ENCODE peak calls at places on chromosomes 3 and 15, in nine cellular contexts. One of them, this sample, is unnamed.

GRCh38 chr3:53658613-53659193 is 164.3 kb downstream of the CACNA1D start:
- DNase-seq in stimulated activated CD4-positive, alpha-beta T cell treated with anti-CD3 and anti-CD28 coated beads, Interleukin-1b, Interleukin-23, amount 100 ng/mL, for 1 hour: no peak
- DNase-seq in globus pallidus: no peak
- DNase-seq in BJ: no peak
- DNase-seq in germinal center: no peak
- DNase-seq in activated T-helper 1 cell treated with anti-CD3 and anti-CD28 coated beads, Interleukin-2, amount 50 U/mL, for 16 hours: no peak
- DNase-seq in CD4-positive, alpha-beta T cell: no peak
- DNase-seq in heart right ventricle: no peak
- DNase-seq in activated T-cell treated with anti-CD3 and anti-CD28 coated beads for 1 hour: no peak
- DNase-seq in this sample: no peak

GRCh38 chr15:65408370-65409283 is 14.1 kb downstream of the IGDCC4 start:
- DNase-seq in stimulated activated CD4-positive, alpha-beta T cell treated with anti-CD3 and anti-CD28 coated beads, Interleukin-1b, Interleukin-23, amount 100 ng/mL, for 1 hour: no peak
- DNase-seq in globus pallidus: no peak
- DNase-seq in BJ: no peak
- DNase-seq in germinal center: no peak
- DNase-seq in activated T-helper 1 cell treated with anti-CD3 and anti-CD28 coated beads, Interleukin-2, amount 50 U/mL, for 16 hours: no peak
- DNase-seq in CD4-positive, alpha-beta T cell: no peak
- DNase-seq in heart right ventricle: no peak
- DNase-seq in activated T-cell treated with anti-CD3 and anti-CD28 coated beads for 1 hour: no peak
- DNase-seq in this sample: no peak

GRCh38 chr3:11583638-11584046 is 60.1 kb downstream of the VGLL4 start:
- DNase-seq in stimulated activated CD4-positive, alpha-beta T cell treated with anti-CD3 and anti-CD28 coated beads, Interleukin-1b, Interleukin-23, amount 100 ng/mL, for 1 hour: no peak
- DNase-seq in globus pallidus: no peak
- DNase-seq in BJ: no peak
- DNase-seq in germinal center: no peak
- DNase-seq in activated T-helper 1 cell treated with anti-CD3 and anti-CD28 coated beads, Interleukin-2, amount 50 U/mL, for 16 hours: no peak
- DNase-seq in CD4-positive, alpha-beta T cell: no peak
- DNase-seq in heart right ventricle: no peak
- DNase-seq in activated T-cell treated with anti-CD3 and anti-CD28 coated beads for 1 hour: no peak
- DNase-seq in this sample: no peak

GRCh38 chr3:139524841-139525538 is 14.6 kb downstream of the RBP1 start:
- DNase-seq in stimulated activated CD4-positive, alpha-beta T cell treated with anti-CD3 and anti-CD28 coated beads, Interleukin-1b, Interleukin-23, amount 100 ng/mL, for 1 hour: no peak
- DNase-seq in globus pallidus: no peak
- DNase-seq in BJ: no peak
- DNase-seq in germinal center: no peak
- DNase-seq in activated T-helper 1 cell treated with anti-CD3 and anti-CD28 coated beads, Interleukin-2, amount 50 U/mL, for 16 hours: no peak
- DNase-seq in CD4-positive, alpha-beta T cell: no peak
- DNase-seq in heart right ventricle: no peak
- DNase-seq in activated T-cell treated with anti-CD3 and anti-CD28 coated beads for 1 hour: no peak
- DNase-seq in this sample: no peak

GRCh38 chr3:25696019-25696418 is 31.3 kb upstream of the TOP2B start:
- DNase-seq in stimulated activated CD4-positive, alpha-beta T cell treated with anti-CD3 and anti-CD28 coated beads, Interleukin-1b, Interleukin-23, amount 100 ng/mL, for 1 hour: no peak
- DNase-seq in globus pallidus: no peak
- DNase-seq in BJ: no peak
- DNase-seq in germinal center: no peak
- DNase-seq in activated T-helper 1 cell treated with anti-CD3 and anti-CD28 coated beads, Interleukin-2, amount 50 U/mL, for 16 hours: no peak
- DNase-seq in CD4-positive, alpha-beta T cell: no peak
- DNase-seq in heart right ventricle: no peak
- DNase-seq in activated T-cell treated with anti-CD3 and anti-CD28 coated beads for 1 hour: no peak
- DNase-seq in this sample: no peak

GRCh38 chr3:14166877-14167605 is 11.4 kb downstream of the XPC start:
- DNase-seq in stimulated activated CD4-positive, alpha-beta T cell treated with anti-CD3 and anti-CD28 coated beads, Interleukin-1b, Interleukin-23, amount 100 ng/mL, for 1 hour: no peak
- DNase-seq in globus pallidus: no peak
- DNase-seq in BJ: no peak
- DNase-seq in germinal center: no peak
- DNase-seq in activated T-helper 1 cell treated with anti-CD3 and anti-CD28 coated beads, Interleukin-2, amount 50 U/mL, for 16 hours: no peak
- DNase-seq in CD4-positive, alpha-beta T cell: no peak
- DNase-seq in heart right ventricle: no peak
- DNase-seq in activated T-cell treated with anti-CD3 and anti-CD28 coated beads for 1 hour: no peak
- DNase-seq in this sample: no peak

GRCh38 chr3:10419637-10420232 is 85.7 kb downstream of the ATP2B2 start:
- DNase-seq in stimulated activated CD4-positive, alpha-beta T cell treated with anti-CD3 and anti-CD28 coated beads, Interleukin-1b, Interleukin-23, amount 100 ng/mL, for 1 hour: no peak
- DNase-seq in globus pallidus: no peak
- DNase-seq in BJ: no peak
- DNase-seq in germinal center: no peak
- DNase-seq in activated T-helper 1 cell treated with anti-CD3 and anti-CD28 coated beads, Interleukin-2, amount 50 U/mL, for 16 hours: no peak
- DNase-seq in CD4-positive, alpha-beta T cell: peak; percentile 37
- DNase-seq in heart right ventricle: no peak
- DNase-seq in activated T-cell treated with anti-CD3 and anti-CD28 coated beads for 1 hour: peak; percentile 29
- DNase-seq in this sample: no peak

GRCh38 chr15:70967646-70968045 is 75.0 kb downstream of the LRRC49 start:
- DNase-seq in stimulated activated CD4-positive, alpha-beta T cell treated with anti-CD3 and anti-CD28 coated beads, Interleukin-1b, Interleukin-23, amount 100 ng/mL, for 1 hour: no peak
- DNase-seq in globus pallidus: no peak
- DNase-seq in BJ: no peak
- DNase-seq in germinal center: no peak
- DNase-seq in activated T-helper 1 cell treated with anti-CD3 and anti-CD28 coated beads, Interleukin-2, amount 50 U/mL, for 16 hours: no peak
- DNase-seq in CD4-positive, alpha-beta T cell: no peak
- DNase-seq in heart right ventricle: no peak
- DNase-seq in activated T-cell treated with anti-CD3 and anti-CD28 coated beads for 1 hour: no peak
- DNase-seq in this sample: no peak

GRCh38 chr3:8233938-8234337 is 267.7 kb upstream of the LMCD1 start:
- DNase-seq in stimulated activated CD4-positive, alpha-beta T cell treated with anti-CD3 and anti-CD28 coated beads, Interleukin-1b, Interleukin-23, amount 100 ng/mL, for 1 hour: no peak
- DNase-seq in globus pallidus: no peak
- DNase-seq in BJ: no peak
- DNase-seq in germinal center: no peak
- DNase-seq in activated T-helper 1 cell treated with anti-CD3 and anti-CD28 coated beads, Interleukin-2, amount 50 U/mL, for 16 hours: no peak
- DNase-seq in CD4-positive, alpha-beta T cell: no peak
- DNase-seq in heart right ventricle: no peak
- DNase-seq in activated T-cell treated with anti-CD3 and anti-CD28 coated beads for 1 hour: no peak
- DNase-seq in this sample: no peak

GRCh38 chr15:20344601-20345400 is 196.8 kb downstream of the GOLGA6L6 start:
- DNase-seq in stimulated activated CD4-positive, alpha-beta T cell treated with anti-CD3 and anti-CD28 coated beads, Interleukin-1b, Interleukin-23, amount 100 ng/mL, for 1 hour: no peak
- DNase-seq in globus pallidus: no peak
- DNase-seq in BJ: no peak
- DNase-seq in germinal center: no peak
- DNase-seq in activated T-helper 1 cell treated with anti-CD3 and anti-CD28 coated beads, Interleukin-2, amount 50 U/mL, for 16 hours: no peak
- DNase-seq in CD4-positive, alpha-beta T cell: peak; percentile 11
- DNase-seq in heart right ventricle: no peak
- DNase-seq in activated T-cell treated with anti-CD3 and anti-CD28 coated beads for 1 hour: no peak
- DNase-seq in this sample: peak; percentile 21

GRCh38 chr3:174376346-174376745 is 482.8 kb upstream of the NAALADL2 start:
- DNase-seq in stimulated activated CD4-positive, alpha-beta T cell treated with anti-CD3 and anti-CD28 coated beads, Interleukin-1b, Interleukin-23, amount 100 ng/mL, for 1 hour: no peak
- DNase-seq in globus pallidus: no peak
- DNase-seq in BJ: no peak
- DNase-seq in germinal center: no peak
- DNase-seq in activated T-helper 1 cell treated with anti-CD3 and anti-CD28 coated beads, Interleukin-2, amount 50 U/mL, for 16 hours: no peak
- DNase-seq in CD4-positive, alpha-beta T cell: no peak
- DNase-seq in heart right ventricle: no peak
- DNase-seq in activated T-cell treated with anti-CD3 and anti-CD28 coated beads for 1 hour: no peak
- DNase-seq in this sample: no peak

GRCh38 chr3:125967156-125967555 is 1.8 kb upstream of the ROPN1B start:
- DNase-seq in stimulated activated CD4-positive, alpha-beta T cell treated with anti-CD3 and anti-CD28 coated beads, Interleukin-1b, Interleukin-23, amount 100 ng/mL, for 1 hour: no peak
- DNase-seq in globus pallidus: no peak
- DNase-seq in BJ: no peak
- DNase-seq in germinal center: no peak
- DNase-seq in activated T-helper 1 cell treated with anti-CD3 and anti-CD28 coated beads, Interleukin-2, amount 50 U/mL, for 16 hours: no peak
- DNase-seq in CD4-positive, alpha-beta T cell: no peak
- DNase-seq in heart right ventricle: no peak
- DNase-seq in activated T-cell treated with anti-CD3 and anti-CD28 coated beads for 1 hour: no peak
- DNase-seq in this sample: no peak

GRCh38 chr15:96058103-96058851 is 272.2 kb upstream of the NR2F2 start:
- DNase-seq in stimulated activated CD4-positive, alpha-beta T cell treated with anti-CD3 and anti-CD28 coated beads, Interleukin-1b, Interleukin-23, amount 100 ng/mL, for 1 hour: no peak
- DNase-seq in globus pallidus: peak; percentile 41
- DNase-seq in BJ: no peak
- DNase-seq in germinal center: no peak
- DNase-seq in activated T-helper 1 cell treated with anti-CD3 and anti-CD28 coated beads, Interleukin-2, amount 50 U/mL, for 16 hours: no peak
- DNase-seq in CD4-positive, alpha-beta T cell: no peak
- DNase-seq in heart right ventricle: no peak
- DNase-seq in activated T-cell treated with anti-CD3 and anti-CD28 coated beads for 1 hour: no peak
- DNase-seq in this sample: no peak

GRCh38 chr15:54560417-54560816 is 582.2 kb downstream of the UNC13C start:
- DNase-seq in stimulated activated CD4-positive, alpha-beta T cell treated with anti-CD3 and anti-CD28 coated beads, Interleukin-1b, Interleukin-23, amount 100 ng/mL, for 1 hour: no peak
- DNase-seq in globus pallidus: no peak
- DNase-seq in BJ: no peak
- DNase-seq in germinal center: no peak
- DNase-seq in activated T-helper 1 cell treated with anti-CD3 and anti-CD28 coated beads, Interleukin-2, amount 50 U/mL, for 16 hours: no peak
- DNase-seq in CD4-positive, alpha-beta T cell: no peak
- DNase-seq in heart right ventricle: no peak
- DNase-seq in activated T-cell treated with anti-CD3 and anti-CD28 coated beads for 1 hour: no peak
- DNase-seq in this sample: no peak

GRCh38 chr3:100001514-100002270 is 112.6 kb downstream of the FILIP1L start:
- DNase-seq in stimulated activated CD4-positive, alpha-beta T cell treated with anti-CD3 and anti-CD28 coated beads, Interleukin-1b, Interleukin-23, amount 100 ng/mL, for 1 hour: no peak
- DNase-seq in globus pallidus: no peak
- DNase-seq in BJ: no peak
- DNase-seq in germinal center: no peak
- DNase-seq in activated T-helper 1 cell treated with anti-CD3 and anti-CD28 coated beads, Interleukin-2, amount 50 U/mL, for 16 hours: no peak
- DNase-seq in CD4-positive, alpha-beta T cell: no peak
- DNase-seq in heart right ventricle: no peak
- DNase-seq in activated T-cell treated with anti-CD3 and anti-CD28 coated beads for 1 hour: no peak
- DNase-seq in this sample: no peak